ENCODE peak calls at places on chromosomes 3 and 15, in five cellular contexts. J is nephron progenitor cell, G is AG09319, N is AG09309, E is GOT3. D is an unnamed sample.

GRCh38 chr15:43093026-43093425 is 12.8 kb downstream of the UBR1 start:
- DNase-seq in J (no peak), G (no peak), N (no peak), E (no peak), D (no peak)

GRCh38 chr3:133841196-133841595 is 35.6 kb downstream of the SRPRB start:
- DNase-seq in J (no peak), G (no peak), N (no peak), E (no peak), D (no peak)

GRCh38 chr3:151011427-151011826 is 38.9 kb upstream of the CLRN1 start:
- DNase-seq in J (no peak), G (no peak), N (peak), E (no peak), D (peak)

GRCh38 chr3:172083995-172084409 is 44.6 kb downstream of the FNDC3B start:
- DNase-seq in J (no peak), G (no peak), N (no peak), E (no peak), D (no peak)

GRCh38 chr3:113690482-113690881 is 6.0 kb downstream of the USF3 start:
- DNase-seq in J (no peak), G (no peak), N (no peak), E (no peak), D (no peak)

GRCh38 chr15:76930831-76931396 is 635 bp upstream of the RCN2 start:
- DNase-seq in J (no peak), G (no peak), N (no peak), E (no peak), D (peak)

GRCh38 chr15:35399901-35400300 is 146.1 kb downstream of the DPH6 start:
- DNase-seq in J (no peak), G (no peak), N (no peak), E (no peak), D (no peak)

GRCh38 chr15:67048281-67049279 is 16.8 kb upstream of the SMAD3 start:
- DNase-seq in J (no peak), G (peak), N (peak), E (no peak), D (no peak)

GRCh38 chr3:128276577-128277183 is 123.4 kb downstream of the EEFSEC start:
- DNase-seq in J (no peak), G (no peak), N (no peak), E (no peak), D (no peak)